ENCODE peak calls at places on chromosomes 3 and 15, in five cellular contexts. C is GM23338, A is pancreas, O is right cardiac atrium, N is heart right ventricle. M is an unnamed sample.
A peak's percentile ranks its signal among the peaks of the same experiment; 100 is the strongest.

GRCh38 chr3:46184469-46184868 is 23.6 kb downstream of the CCR1 start:
- ATAC-seq in C (no peak), N (no peak), A (no peak), O (no peak), M (no peak)

GRCh38 chr15:90868261-90868689 is at the start of gene FURIN:
- ATAC-seq in N (no peak), C (no peak), O (no peak), A (no peak), M (no peak)

GRCh38 chr3:53009826-53010539 is 35.9 kb downstream of the SFMBT1 start:
- ATAC-seq in C (peak; percentile 92), O (peak; percentile 58), A (peak; percentile 31), N (peak; percentile 50), M (no peak)

GRCh38 chr15:70569718-70570231 is 193.6 kb downstream of the UACA start:
- ATAC-seq in A (no peak), N (peak; percentile 33), O (peak; percentile 45), C (no peak), M (no peak)

GRCh38 chr15:45458746-45459403 is 63.7 kb downstream of the SLC30A4 start:
- ATAC-seq in N (peak; percentile 56), A (peak; percentile 64), C (peak; percentile 16), O (peak; percentile 49), M (no peak)

GRCh38 chr3:27333843-27334242 is 35.3 kb downstream of the NEK10 start:
- ATAC-seq in N (no peak), C (no peak), A (no peak), O (no peak), M (no peak)

GRCh38 chr3:194956697-194957396 is 271.2 kb downstream of the FAM43A start:
- ATAC-seq in A (no peak), N (peak; percentile 42), C (no peak), O (no peak), M (peak; percentile 61)

GRCh38 chr15:89406756-89407650 is 72.4 kb upstream of the POLG start:
- ATAC-seq in N (no peak), A (peak; percentile 35), C (peak; percentile 37), O (no peak), M (no peak)

GRCh38 chr15:82862886-82863285 is 53.5 kb downstream of the WHAMM start:
- ATAC-seq in A (no peak), O (no peak), C (no peak), N (no peak), M (no peak)

GRCh38 chr15:41894251-41894790 is 468 bp upstream of the SPTBN5 start:
- ATAC-seq in N (peak; percentile 0), C (peak; percentile 9), O (peak; percentile 2), A (no peak), M (no peak)

GRCh38 chr3:138687236-138687635 is 78.7 kb downstream of the FAIM start:
- ATAC-seq in O (no peak), N (no peak), C (no peak), A (no peak), M (no peak)

GRCh38 chr15:51524376-51524775 is 98.2 kb downstream of the DMXL2 start:
- ATAC-seq in A (no peak), C (no peak), N (no peak), O (no peak), M (no peak)

GRCh38 chr3:60743631-60744164 is 507.6 kb downstream of the FHIT start:
- ATAC-seq in O (peak; percentile 25), A (peak; percentile 44), N (peak; percentile 66), C (peak; percentile 79), M (no peak)

GRCh38 chr3:102471491-102471890 is 36.7 kb downstream of the ZPLD1 start:
- ATAC-seq in A (no peak), N (no peak), C (no peak), O (no peak), M (no peak)

GRCh38 chr3:159872374-159873109 is 116.1 kb upstream of the IL12A start:
- ATAC-seq in C (peak; percentile 23), A (no peak), N (peak; percentile 75), O (peak; percentile 48), M (no peak)

GRCh38 chr3:189714991-189715961 is 84.1 kb downstream of the TP63 start:
- ATAC-seq in O (no peak), N (no peak), C (no peak), A (no peak), M (no peak)

GRCh38 chr3:5071061-5071460 is 51.0 kb upstream of the ARL8B start:
- ATAC-seq in O (peak; percentile 45), C (no peak), N (no peak), A (no peak), M (peak; percentile 59)

GRCh38 chr3:188296761-188297689 is 143.1 kb downstream of the LPP start:
- ATAC-seq in O (peak; percentile 85), N (peak; percentile 41), A (peak; percentile 83), C (no peak), M (peak; percentile 57)

GRCh38 chr3:78822741-78823140 is 945.1 kb downstream of the ROBO1 start:
- ATAC-seq in O (no peak), A (no peak), C (no peak), N (peak; percentile 60), M (no peak)

GRCh38 chr3:9194509-9195184 is 54.8 kb downstream of the SRGAP3 start:
- ATAC-seq in C (no peak), N (no peak), O (peak; percentile 37), A (no peak), M (no peak)

GRCh38 chr3:48155122-48155521 is 33.1 kb downstream of the CDC25A start:
- ATAC-seq in O (no peak), N (no peak), C (no peak), A (no peak), M (no peak)

GRCh38 chr3:36297195-36297594 is 83.1 kb upstream of the STAC start:
- ATAC-seq in O (no peak), A (no peak), C (no peak), N (no peak), M (no peak)

GRCh38 chr3:5026046-5026362 is 46.8 kb downstream of the BHLHE40 start:
- ATAC-seq in O (no peak), N (no peak), A (no peak), C (peak; percentile 24), M (no peak)

GRCh38 chr3:89268059-89268458 is 160.6 kb downstream of the EPHA3 start:
- ATAC-seq in N (no peak), A (no peak), O (no peak), C (no peak), M (no peak)

GRCh38 chr3:15292765-15293522 is 39.4 kb downstream of the SH3BP5 start:
- ATAC-seq in N (peak; percentile 37), C (no peak), A (peak; percentile 25), O (peak; percentile 84), M (peak; percentile 55)

GRCh38 chr3:113832477-113833164 is 6.0 kb upstream of the GRAMD1C start:
- ATAC-seq in N (no peak), O (no peak), A (no peak), C (no peak), M (no peak)

GRCh38 chr3:66418432-66419052 is 82.3 kb downstream of the LRIG1 start:
- ATAC-seq in N (peak; percentile 75), O (peak; percentile 58), C (no peak), A (peak; percentile 89), M (peak; percentile 72)

GRCh38 chr3:15553749-15554148 is 32.2 kb upstream of the COLQ start:
- ATAC-seq in N (no peak), A (no peak), O (no peak), C (no peak), M (no peak)

GRCh38 chr3:171491412-171491811 is 31.2 kb upstream of the TNIK start:
- ATAC-seq in N (no peak), A (no peak), O (no peak), C (no peak), M (no peak)

GRCh38 chr3:132134611-132135010 is 99.8 kb upstream of the CPNE4 start:
- ATAC-seq in C (no peak), A (no peak), O (no peak), N (no peak), M (no peak)

GRCh38 chr3:14077310-14077709 is 47.4 kb downstream of the CHCHD4 start:
- ATAC-seq in C (no peak), N (no peak), A (no peak), O (no peak), M (no peak)

GRCh38 chr3:194773216-194773615 is 87.5 kb downstream of the FAM43A start:
- ATAC-seq in A (no peak), N (peak; percentile 30), O (peak; percentile 81), C (no peak), M (peak; percentile 60)

GRCh38 chr15:25860885-25861866 is 2.0 kb downstream of the ATP10A start:
- ATAC-seq in O (no peak), N (peak; percentile 11), C (no peak), A (no peak), M (no peak)

GRCh38 chr15:25862469-25863066 is 559 bp downstream of the ATP10A start:
- ATAC-seq in N (peak; percentile 34), C (peak; percentile 69), A (peak; percentile 36), O (peak; percentile 35), M (peak; percentile 25)

GRCh38 chr15:25862087-25862468 is 1.0 kb downstream of the ATP10A start:
- ATAC-seq in O (peak; percentile 10), N (peak; percentile 8), A (peak; percentile 23), C (peak; percentile 44), M (peak; percentile 22)

GRCh38 chr15:25859838-25860645 is 3.1 kb downstream of the ATP10A start:
- ATAC-seq in N (peak; percentile 34), O (peak; percentile 28), A (no peak), C (no peak), M (peak; percentile 62)

GRCh38 chr15:25858952-25859760 is 4.0 kb downstream of the ATP10A start:
- ATAC-seq in O (no peak), N (no peak), A (no peak), C (no peak), M (no peak)
- H3K4me3 ChIP-seq in O (no peak overlapping the region), N (no peak overlapping the region), A (no peak overlapping the region), C (no peak overlapping the region), M (no peak overlapping the region)

DNA sequence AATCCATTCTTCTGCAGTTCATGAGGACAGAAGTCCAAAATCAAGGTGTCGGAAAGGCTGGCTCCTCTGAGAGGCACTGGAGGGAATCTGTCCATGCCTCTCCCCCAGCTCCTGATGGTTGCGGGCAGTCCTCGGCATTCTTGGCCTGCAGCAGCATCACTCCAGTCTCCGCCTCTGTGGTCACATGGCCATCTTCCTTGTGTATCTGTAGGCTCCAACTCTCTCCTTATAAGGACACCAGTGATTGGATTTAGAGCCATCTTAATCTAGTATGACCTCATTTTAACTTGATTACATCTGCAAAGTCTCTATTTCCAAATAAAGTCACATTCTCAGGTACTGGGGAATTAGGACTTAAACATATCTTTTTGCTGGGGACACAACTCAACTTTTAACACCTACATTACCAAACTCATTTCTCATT is 56.0 kb upstream of the FLNB start:
- ATAC-seq in C (peak; percentile 90), N (peak; percentile 87), O (peak; percentile 89), A (peak; percentile 43), M (peak; percentile 83)
- H3K27ac ChIP-seq in C (peak overlapping the region; percentile 1), N (peak overlapping the region; percentile 93), O (peak overlapping the region; percentile 97), A (no peak overlapping the region), M (peak overlapping the region; percentile 99)

GRCh38 chr15:79967331-79968182 is 3.4 kb downstream of the BCL2A1 start:
- ATAC-seq in A (no peak), N (no peak), O (no peak), C (no peak), M (no peak)
- H3K4me3 ChIP-seq in A (no peak overlapping the region), N (no peak overlapping the region), O (no peak overlapping the region), C (no peak overlapping the region), M (no peak overlapping the region)

GRCh38 chr3:99503350-99503749 is 135.0 kb upstream of the COL8A1 start:
- ATAC-seq in C (no peak), O (peak; percentile 53), N (peak; percentile 36), A (no peak), M (no peak)
- H3K27ac ChIP-seq in C (no peak overlapping the region), O (peak overlapping the region; percentile 70), N (no peak overlapping the region), A (no peak overlapping the region), M (peak overlapping the region; percentile 24)

GRCh38 chr3:55491296-55491816 is 4.2 kb upstream of the WNT5A start:
- ATAC-seq in C (no peak), O (no peak), N (no peak), A (no peak), M (no peak)
- H3K4me3 ChIP-seq in C (no peak overlapping the region), O (no peak overlapping the region), N (no peak overlapping the region), A (no peak overlapping the region), M (no peak overlapping the region)

M was measured in gastroesophageal sphincter.